ENCODE peak calls at places on chromosomes 1 and 21, in four cellular contexts. W is astrocyte, O is endodermal cell, P is Peyer's patch. G is an unnamed sample.

GRCh38 chr1:17684810-17685209 is 70.3 kb upstream of the ACTL8 start:
- DNase-seq in W (no peak), O (peak; percentile 73), P (no peak), G (peak; percentile 87)

GRCh38 chr1:235702412-235702811 is 52.8 kb upstream of the GNG4 start:
- DNase-seq in W (no peak), O (no peak), P (no peak), G (no peak)

GRCh38 chr1:226489718-226490440 is 58.7 kb upstream of the STUM start:
- DNase-seq in W (no peak), O (no peak), P (no peak), G (no peak)

GRCh38 chr21:38267991-38268858 is 11.4 kb downstream of the KCNJ15 start:
- DNase-seq in W (no peak), O (no peak), P (no peak), G (no peak)

GRCh38 chr1:53123462-53124129 is 18.8 kb downstream of the SLC1A7 start:
- DNase-seq in W (peak; percentile 80), O (no peak), P (no peak), G (no peak)

GRCh38 chr21:43918385-43918947 is 53.4 kb downstream of the AGPAT3 start:
- DNase-seq in W (no peak), O (no peak), P (peak; percentile 26), G (no peak)

GRCh38 chr1:27299385-27300252 is 22.3 kb upstream of the TMEM222 start:
- DNase-seq in W (peak; percentile 99), O (peak; percentile 94), P (peak; percentile 63), G (peak; percentile 78)

GRCh38 chr1:50369830-50370229 is 53.4 kb downstream of the DMRTA2 start:
- DNase-seq in W (no peak), O (peak; percentile 73), P (no peak), G (peak; percentile 37)

GRCh38 chr1:16175610-16176553 is 20.0 kb upstream of the EPHA2 start:
- DNase-seq in W (peak; percentile 84), O (peak; percentile 59), P (peak; percentile 82), G (peak; percentile 53)

GRCh38 chr1:221696740-221697461 is 45.0 kb downstream of the DUSP10 start:
- DNase-seq in W (no peak), O (no peak), P (no peak), G (no peak)

GRCh38 chr1:53340660-53341520 is 13.0 kb upstream of the LRP8 start:
- DNase-seq in W (no peak), O (peak; percentile 34), P (peak; percentile 15), G (no peak)

GRCh38 chr1:18642278-18643095 is 11.8 kb downstream of the PAX7 start:
- DNase-seq in W (no peak), O (peak; percentile 81), P (no peak), G (peak; percentile 58)

GRCh38 chr1:3339856-3340255 is 114.6 kb upstream of the ARHGEF16 start:
- DNase-seq in W (no peak), O (no peak), P (no peak), G (no peak)

GRCh38 chr21:44325386-44326271 is 13.6 kb downstream of the CFAP410 start:
- DNase-seq in W (no peak), O (no peak), P (no peak), G (no peak)

GRCh38 chr21:44657635-44658183 is at the start of gene KRTAP12-3:
- DNase-seq in W (no peak), O (no peak), P (no peak), G (no peak)

GRCh38 chr1:110213143-110213540 is 3.0 kb downstream of the KCNC4 start:
- DNase-seq in W (no peak), O (no peak), P (no peak), G (no peak)

GRCh38 chr1:198794498-198794897 is 155.7 kb downstream of the PTPRC start:
- DNase-seq in W (peak; percentile 42), O (no peak), P (no peak), G (no peak)

GRCh38 chr1:61825398-61825797 is 83.1 kb downstream of the PATJ start:
- DNase-seq in W (peak; percentile 36), O (no peak), P (no peak), G (no peak)

GRCh38 chr21:28253378-28253777 is 739.3 kb downstream of the LTN1 start:
- DNase-seq in W (peak; percentile 66), O (no peak), P (no peak), G (no peak)

GRCh38 chr1:58549231-58549958 is 2.9 kb upstream of the OMA1 start:
- DNase-seq in W (no peak), O (no peak), P (no peak), G (no peak)

DNA sequence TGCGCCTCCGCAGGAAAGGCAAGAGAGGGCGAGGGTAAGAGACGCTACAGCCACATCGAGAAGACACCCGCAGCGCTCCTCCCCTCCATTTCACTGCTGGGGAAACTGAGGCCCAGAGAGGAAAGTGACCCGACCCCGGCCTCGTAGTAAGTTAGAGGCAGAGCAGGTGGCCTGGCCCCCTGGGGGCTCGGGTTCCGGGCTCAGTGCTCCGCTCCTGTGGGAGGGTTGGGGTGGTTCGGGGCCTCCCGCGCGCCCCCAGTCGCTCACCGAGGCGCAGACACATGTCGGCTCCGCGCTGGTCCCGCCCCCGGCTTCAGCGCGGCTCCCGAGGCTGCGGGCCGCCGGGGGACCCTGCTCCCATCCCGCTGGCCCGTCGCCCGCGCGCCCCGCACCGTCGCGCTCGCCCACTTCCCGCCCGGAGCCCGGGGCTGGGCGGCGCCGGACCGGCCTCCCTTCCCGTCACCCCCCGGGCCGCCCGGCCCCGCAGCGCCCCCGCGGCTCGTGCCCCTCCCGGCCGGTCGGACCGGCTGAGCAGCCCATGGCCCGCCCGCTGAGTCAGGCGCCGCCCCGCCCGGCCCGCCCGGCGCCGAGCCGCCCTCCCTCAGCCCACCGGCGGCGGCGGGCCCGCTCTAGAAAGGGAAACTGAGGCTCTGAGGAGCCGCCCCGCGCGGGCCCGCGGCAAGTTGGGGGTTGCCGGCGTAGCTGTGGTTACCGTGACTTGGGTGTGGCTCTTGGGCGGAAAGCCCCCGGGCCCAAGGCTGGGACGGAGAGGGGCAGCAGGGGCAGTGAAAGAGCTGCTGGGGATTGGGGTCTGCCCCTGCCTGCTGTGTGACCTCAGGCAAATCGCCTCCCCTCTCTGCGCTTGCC is at the start of gene TMEM54:
- DNase-seq in W (no peak), O (peak; percentile 74), P (peak; percentile 89), G (peak; percentile 67)
- H3K27ac ChIP-seq in W (no peak within 1 kb of the TSS), O (no peak within 1 kb of the TSS), P (peak within 1 kb of the TSS; percentile 97), G (no peak within 1 kb of the TSS)

DNA sequence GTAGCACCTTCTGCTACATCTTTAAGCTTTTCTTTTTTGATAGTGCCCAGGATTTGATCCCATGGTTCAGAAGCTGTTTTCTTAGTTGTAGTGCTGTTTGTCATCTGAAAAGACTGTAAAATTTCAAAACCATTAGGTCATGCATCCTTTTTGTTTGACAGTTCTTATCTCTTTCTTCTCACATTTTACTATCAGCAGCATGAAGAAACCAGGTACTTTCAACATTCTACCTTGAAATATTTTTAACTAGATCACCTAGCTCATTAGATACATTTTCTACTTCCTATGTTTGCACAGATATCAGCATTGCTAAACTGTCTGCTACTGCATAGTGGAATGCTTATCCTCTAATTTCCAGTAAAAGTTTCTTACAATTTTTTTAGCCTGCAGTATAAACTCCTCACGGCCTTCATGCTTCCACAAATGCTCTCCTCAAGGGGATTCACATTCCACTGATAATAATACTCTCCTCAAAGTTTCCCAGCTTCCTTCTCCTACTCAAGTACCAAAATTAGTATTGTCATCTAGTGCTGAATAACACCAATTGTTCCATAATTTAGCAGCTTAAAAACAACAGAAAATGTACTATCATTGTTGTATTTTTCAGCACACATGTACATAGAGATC is 243.9 kb upstream of the ZRANB2 start:
- DNase-seq in W (no peak), O (no peak), P (no peak), G (no peak)
- TF ChIP-seq CTCF in W (no peak), O (no peak), P (no peak), G (no peak)

GRCh38 chr1:78095618-78096416 is 50.1 kb downstream of the GIPC2 start:
- DNase-seq in W (peak; percentile 80), O (no peak), P (no peak), G (no peak)
- H3K27ac ChIP-seq in W (peak overlapping the region; percentile 84), O (no peak overlapping the region), P (no peak overlapping the region), G (no peak overlapping the region)

DNA sequence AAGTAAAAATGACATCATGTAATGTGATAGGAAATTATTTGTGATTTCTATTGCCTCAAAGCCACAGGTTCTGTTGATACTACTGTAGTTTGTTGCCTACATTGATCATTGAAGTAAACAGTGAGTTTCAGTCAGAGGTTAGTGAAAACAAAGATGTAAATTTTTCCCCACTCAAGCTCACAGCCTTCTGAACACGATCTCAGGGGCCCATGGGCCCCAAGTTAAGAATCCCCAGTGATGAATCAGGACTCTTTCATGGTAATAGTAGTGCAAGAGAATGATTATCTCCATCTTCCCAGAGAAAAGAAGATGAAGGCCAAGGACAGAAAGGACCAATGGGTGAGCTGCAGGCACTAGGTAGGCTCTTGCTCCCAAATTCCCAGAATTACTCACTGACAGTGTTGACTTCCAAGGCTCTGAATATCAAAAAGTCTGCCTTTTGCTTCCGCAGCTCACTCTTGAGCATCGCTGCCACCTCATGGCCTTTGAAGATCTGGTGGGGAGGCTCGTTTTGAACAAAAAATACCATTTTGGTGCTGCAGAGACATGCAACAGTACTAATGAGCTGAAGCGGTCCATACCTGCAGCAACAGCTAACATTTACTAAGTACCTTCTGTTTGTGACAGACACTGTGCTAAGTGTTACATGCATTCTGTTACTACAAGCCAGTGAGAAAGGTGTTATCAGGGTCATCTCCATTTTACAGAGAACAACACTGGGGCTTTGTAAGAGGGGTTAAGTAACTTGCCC is 113.3 kb downstream of the KIAA0319L start:
- DNase-seq in W (no peak), O (peak; percentile 76), P (no peak), G (peak; percentile 26)
- TF ChIP-seq CTCF in W (no peak), O (peak; percentile 70), P (no peak), G (peak; percentile 47)

DNA sequence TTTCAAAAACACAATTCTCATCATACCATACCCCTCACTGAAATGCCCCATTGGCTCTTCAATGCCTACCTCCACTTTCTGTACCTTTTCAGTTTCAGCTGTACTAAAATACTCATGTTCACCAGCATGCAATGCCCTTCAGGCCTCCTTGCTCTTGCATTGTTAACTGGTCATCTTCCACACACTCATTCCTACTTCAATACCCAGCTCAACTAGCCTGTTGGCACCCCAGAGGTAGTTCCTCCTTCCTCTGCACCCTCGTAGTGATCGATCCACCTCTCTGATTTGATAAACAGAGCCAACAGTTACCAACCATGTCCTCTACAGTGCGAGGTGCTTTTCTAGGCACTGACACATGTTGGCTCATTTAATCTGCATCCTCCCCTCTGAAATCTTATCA is 46.7 kb downstream of the PGBD5 start:
- DNase-seq in W (no peak), O (no peak), P (no peak), G (no peak)
- H3K27ac ChIP-seq in W (no peak overlapping the region), O (no peak overlapping the region), P (no peak overlapping the region), G (no peak overlapping the region)

DNA sequence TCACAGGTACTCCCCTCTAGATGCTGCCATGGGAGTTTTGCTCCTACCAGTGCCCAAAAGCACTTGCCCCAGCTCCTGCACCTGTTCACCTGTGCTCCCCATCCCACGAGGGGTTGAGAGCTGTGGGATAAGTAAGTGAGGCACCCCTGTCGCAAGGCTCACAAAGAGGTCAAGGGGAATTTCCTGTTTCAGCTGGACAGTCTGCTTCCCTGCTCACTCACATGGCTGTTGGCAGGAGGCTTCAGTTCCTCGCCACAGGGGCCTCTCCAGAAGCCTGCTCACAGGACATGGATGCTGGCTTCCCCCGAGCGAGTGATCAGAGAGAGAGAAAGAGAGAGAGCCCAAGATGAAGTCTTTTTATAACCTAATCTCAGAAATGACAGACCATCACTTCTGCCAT is 8.7 kb upstream of the NCMAP start:
- DNase-seq in W (no peak), O (no peak), P (no peak), G (no peak)
- TF ChIP-seq CTCF in W (no peak), O (no peak), P (no peak), G (no peak)

G was measured in neural progenitor cell.